ENCODE peak calls at places on chromosomes 6 and 20, in seven cellular contexts. N is activated CD8-positive, alpha-beta T cell treated with anti-CD3 and anti-CD28 coated beads for 36 hours; H is HS-27A; O is GM12891; M is activated CD4-positive, alpha-beta T cell treated with anti-CD3 and anti-CD28 coated beads, Interleukin-2, amount 50 U/mL, for 1 hour; C is NCI-H1694; Q is MCF 10A. X is an unnamed sample.

GRCh38 chr6:144652292-144652891 is 367.3 kb downstream of the UTRN start:
- DNase-seq in N (no peak), H (no peak), O (no peak), M (no peak), C (no peak), Q (no peak), X (no peak)

GRCh38 chr20:59643616-59644061 is 39.3 kb downstream of the PHACTR3 start:
- DNase-seq in N (no peak), H (no peak), O (no peak), M (no peak), C (no peak), Q (no peak), X (no peak)

GRCh38 chr20:38728237-38728761 is 4.0 kb downstream of the SLC32A1 start:
- DNase-seq in N (peak), H (no peak), O (no peak), M (no peak), C (no peak), Q (no peak), X (no peak)

GRCh38 chr6:130760006-130760405 is 67.2 kb upstream of the SMLR1 start:
- DNase-seq in N (no peak), H (no peak), O (no peak), M (no peak), C (no peak), Q (peak), X (peak)

GRCh38 chr6:158703121-158703839 is 53.4 kb downstream of the SYTL3 start:
- DNase-seq in N (no peak), H (no peak), O (no peak), M (no peak), C (peak), Q (no peak), X (no peak)

GRCh38 chr6:41551857-41552256 is 5.7 kb downstream of the FOXP4 start:
- DNase-seq in N (no peak), H (no peak), O (no peak), M (no peak), C (no peak), Q (no peak), X (no peak)

GRCh38 chr20:50274570-50275430 is 84.2 kb downstream of the CEBPB start:
- DNase-seq in N (no peak), H (no peak), O (no peak), M (no peak), C (no peak), Q (no peak), X (no peak)

GRCh38 chr6:81933648-81934047 is 181.2 kb upstream of the TENT5A start:
- DNase-seq in N (no peak), H (no peak), O (no peak), M (no peak), C (no peak), Q (peak), X (no peak)

GRCh38 chr6:135465307-135465706 is 32.2 kb downstream of the AHI1 start:
- DNase-seq in N (no peak), H (no peak), O (no peak), M (no peak), C (no peak), Q (no peak), X (no peak)

GRCh38 chr20:62011938-62012534 is 53.6 kb downstream of the TAF4 start:
- DNase-seq in N (no peak), H (no peak), O (no peak), M (no peak), C (no peak), Q (no peak), X (no peak)

X was measured in keratinocyte.